ENCODE peak calls at places on chromosome 5, in four cellular contexts. W is IMR-90, X is esophagus squamous epithelium, F is ovary. O is an unnamed sample.

GRCh38 chr5:15500326-15500958 is 462 bp downstream of the FBXL7 start:
- DNase-seq in W (peak; percentile 25), X (no peak), F (peak; percentile 72), O (peak; percentile 85)

GRCh38 chr5:146878471-146879172 is at the start of gene PPP2R2B:
- DNase-seq in W (peak; percentile 1), X (no peak), F (no peak), O (peak; percentile 55)

GRCh38 chr5:171975262-171975876 is 31.1 kb downstream of the FBXW11 start:
- DNase-seq in W (peak; percentile 49), X (no peak), F (no peak), O (no peak)

GRCh38 chr5:423626-424258 is 19.2 kb upstream of the EXOC3 start:
- DNase-seq in W (no peak), X (no peak), F (no peak), O (peak; percentile 72)

GRCh38 chr5:133294380-133294779 is 242.6 kb downstream of the HSPA4 start:
- DNase-seq in W (no peak), X (no peak), F (no peak), O (no peak)

GRCh38 chr5:138969323-138970013 is 94.3 kb upstream of the LRRTM2 start:
- DNase-seq in W (no peak), X (no peak), F (no peak), O (no peak)

GRCh38 chr5:10289353-10289752 is 18.3 kb downstream of the CMBL start:
- DNase-seq in W (no peak), X (no peak), F (no peak), O (peak; percentile 78)

GRCh38 chr5:98205691-98206461 is 567.6 kb upstream of the RGMB start:
- DNase-seq in W (peak; percentile 43), X (no peak), F (no peak), O (no peak)

GRCh38 chr5:58493136-58493535 is 1.9 kb downstream of the GAPT start:
- DNase-seq in W (no peak), X (no peak), F (no peak), O (no peak)

GRCh38 chr5:37005946-37006540 is 129.5 kb downstream of the NIPBL start:
- DNase-seq in W (peak; percentile 39), X (no peak), F (no peak), O (no peak)

GRCh38 chr5:121429761-121430160 is 421.9 kb upstream of the FTMT start:
- DNase-seq in W (no peak), X (no peak), F (no peak), O (no peak)

GRCh38 chr5:151092750-151093149 is 11.9 kb upstream of the TNIP1 start:
- DNase-seq in W (peak; percentile 86), X (no peak), F (no peak), O (no peak)

GRCh38 chr5:75566710-75567309 is 44.4 kb upstream of the ANKDD1B start:
- DNase-seq in W (peak; percentile 96), X (no peak), F (no peak), O (no peak)

GRCh38 chr5:172931001-172931536 is 28.2 kb upstream of the RPL26L1 start:
- DNase-seq in W (peak; percentile 97), X (no peak), F (no peak), O (no peak)

DNA sequence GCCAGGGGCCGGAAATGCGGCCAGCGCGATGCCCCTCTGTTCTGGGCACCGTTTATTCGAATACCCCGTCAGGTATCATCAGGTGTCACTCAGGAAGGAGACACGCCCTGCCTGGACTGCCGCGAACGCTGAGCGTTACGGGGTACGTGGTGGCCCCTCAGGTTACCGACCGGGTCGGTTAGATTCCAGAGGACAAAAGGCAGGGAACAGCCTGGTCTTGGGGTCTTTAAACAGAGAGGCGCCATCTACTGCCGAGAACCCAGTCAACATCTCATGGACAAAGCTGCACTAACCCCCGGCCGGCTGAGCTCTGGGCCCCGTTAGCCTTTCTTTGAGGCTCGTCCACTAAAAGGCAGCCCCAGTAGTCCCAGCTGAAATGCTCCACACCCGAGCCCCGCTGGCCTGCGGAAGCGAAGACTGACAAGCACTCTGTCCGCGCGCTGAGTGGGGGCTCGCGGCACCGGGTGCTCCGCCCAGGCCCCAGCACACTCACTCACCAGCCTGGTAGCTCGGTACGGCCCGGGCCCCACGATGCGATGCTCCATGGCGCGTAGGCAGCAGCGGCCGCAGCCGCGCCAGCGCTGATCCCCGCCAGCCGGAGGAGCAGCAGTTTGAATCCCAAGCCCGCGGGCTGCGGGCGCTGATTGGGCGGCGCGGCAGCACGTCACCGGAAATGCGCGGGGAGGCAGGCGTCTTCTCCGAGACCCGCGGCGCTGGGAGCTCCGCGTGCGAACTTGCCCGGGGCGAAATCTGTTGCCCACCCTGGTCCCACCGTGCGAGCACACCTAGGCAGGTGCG is at the start of gene DEPDC1B:
- DNase-seq in W (peak; percentile 88), X (peak; percentile 11), F (peak; percentile 85), O (peak; percentile 89)
- TF ChIP-seq POLR2A in W (peak; percentile 68), X (no peak), F (no peak), O (no peak)

DNA sequence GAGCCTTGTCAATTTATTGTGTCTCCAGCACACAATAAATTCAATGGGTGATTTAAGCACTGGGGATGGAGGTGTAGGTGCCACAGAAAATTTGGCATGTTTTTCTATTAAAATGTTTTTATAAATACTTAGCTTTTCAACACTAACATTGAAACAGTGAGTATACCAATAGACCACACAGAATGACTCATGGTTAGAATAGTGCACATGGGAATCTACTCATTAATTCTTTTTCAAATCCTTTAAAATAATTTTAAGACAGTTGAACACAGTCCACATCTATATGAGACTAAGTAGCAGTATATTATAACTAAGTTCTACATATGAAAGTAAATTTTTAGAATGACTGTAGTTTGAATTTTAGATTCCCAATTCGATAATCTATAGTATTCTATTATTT is 67.1 kb downstream of the LNPEP start:
- DNase-seq in W (peak; percentile 34), X (no peak), F (no peak), O (no peak)
- H3K4me1 ChIP-seq in W (no peaks in the 10 kb centered on the region), X (peaks cover 42% of the 10 kb centered on the region), F (no peaks in the 10 kb centered on the region), O (no peaks in the 10 kb centered on the region)

DNA sequence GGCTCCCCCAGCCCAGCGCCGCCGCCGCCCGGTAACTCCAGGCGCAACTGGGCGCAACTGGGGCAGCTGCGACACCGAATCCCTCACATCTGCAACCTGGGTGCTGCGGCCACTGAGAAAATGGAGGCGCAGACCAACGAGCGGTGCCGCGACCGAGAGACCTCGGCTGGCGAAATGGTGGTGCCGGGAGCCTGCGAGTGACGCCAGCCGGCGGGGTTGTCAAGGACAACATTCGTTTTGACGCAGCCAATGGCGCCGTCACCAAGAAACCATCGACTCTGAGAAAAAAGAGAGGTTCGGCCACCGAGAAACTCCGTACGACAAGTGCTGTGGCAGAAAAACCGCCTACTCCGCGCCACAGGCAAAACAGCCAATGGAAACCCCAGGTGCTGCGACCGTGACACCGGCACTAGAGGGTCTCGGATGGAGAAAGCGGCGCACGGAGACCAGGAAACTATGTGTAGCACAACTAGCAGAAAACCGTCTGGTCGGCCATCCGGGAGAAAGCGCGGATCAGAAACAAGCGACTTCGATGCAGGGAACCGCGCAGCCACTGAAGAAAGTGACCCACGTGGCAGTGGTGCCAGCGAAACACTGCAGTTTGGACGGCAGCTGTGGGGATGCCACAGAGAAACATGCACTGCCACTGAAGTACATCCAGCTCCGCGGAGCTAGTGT is 88.8 kb downstream of the ANXA2R start:
- DNase-seq in W (peak; percentile 43), X (no peak), F (peak; percentile 33), O (peak; percentile 80)
- H3K4me3 ChIP-seq in W (peak overlapping the region; percentile 45), X (peak overlapping the region; percentile 53), F (peak overlapping the region; percentile 55), O (peak overlapping the region; percentile 65)

GRCh38 chr5:35050541-35051126 is 2.9 kb upstream of the AGXT2 start:
- DNase-seq in W (no peak), X (no peak), F (no peak), O (no peak)

GRCh38 chr5:35046754-35047153 is 995 bp downstream of the AGXT2 start:
- DNase-seq in W (peak; percentile 99), X (no peak), F (no peak), O (no peak)

GRCh38 chr5:35048910-35049309 is 1.2 kb upstream of the AGXT2 start:
- DNase-seq in W (no peak), X (no peak), F (no peak), O (no peak)

GRCh38 chr5:35047785-35048404 is at the start of gene AGXT2:
- DNase-seq in W (no peak), X (no peak), F (no peak), O (no peak)
- TF ChIP-seq POLR2A in W (no peak), X (no peak), F (no peak), O (no peak)